ENCODE peak calls at places on chromosomes 11 and 22, in seven cellular contexts. N, I, Q, X, K, E and Y are unnamed samples.
A peak's percentile ranks its signal among the peaks of the same experiment; 100 is the strongest.

GRCh38 chr22:47337161-47337621 is 574.7 kb downstream of the TBC1D22A start:
- DNase-seq in E (no peak), I (peak; percentile 85), X (peak; percentile 89), K (peak; percentile 34), Q (peak; percentile 4), N (no peak), Y (peak; percentile 61)

GRCh38 chr22:46150615-46151423 is 493 bp downstream of the PPARA start:
- DNase-seq in E (peak; percentile 41), N (no peak), K (no peak), X (peak; percentile 50), Q (no peak), I (no peak), Y (no peak)

GRCh38 chr11:105489431-105489830 is 120.4 kb upstream of the GRIA4 start:
- DNase-seq in E (no peak), N (no peak), I (peak; percentile 18), X (no peak), K (peak; percentile 0), Q (peak; percentile 2), Y (no peak)

GRCh38 chr11:11218287-11218986 is 134.6 kb downstream of the CSNK2A3 start:
- DNase-seq in E (peak; percentile 61), X (peak; percentile 68), N (peak; percentile 29), K (no peak), I (no peak), Q (no peak), Y (no peak)

GRCh38 chr22:20282901-20283673 is 15.0 kb upstream of the RTN4R start:
- DNase-seq in K (no peak), Q (no peak), E (no peak), X (no peak), I (no peak), N (no peak), Y (no peak)

GRCh38 chr11:368414-369335 is 624 bp upstream of the B4GALNT4 start:
- DNase-seq in E (no peak), K (peak; percentile 8), Q (no peak), X (no peak), I (no peak), N (no peak), Y (no peak)

GRCh38 chr11:118851970-118852369 is 31.7 kb upstream of the CXCR5 start:
- DNase-seq in Q (no peak), I (no peak), E (no peak), X (peak; percentile 78), N (no peak), K (no peak), Y (no peak)

GRCh38 chr11:67500818-67501584 is 4.2 kb downstream of the PITPNM1 start:
- DNase-seq in E (no peak), I (no peak), Q (peak; percentile 60), K (no peak), X (no peak), N (no peak), Y (no peak)

GRCh38 chr22:44187652-44188230 is 7.0 kb downstream of the PARVG start:
- DNase-seq in E (no peak), I (no peak), X (no peak), N (no peak), K (no peak), Q (no peak), Y (no peak)

GRCh38 chr22:26481694-26482093 is 1.9 kb downstream of the HPS4 start:
- DNase-seq in N (no peak), I (no peak), E (no peak), X (no peak), K (no peak), Q (no peak), Y (no peak)
- H3K4me3 ChIP-seq in N (no peak overlapping the region), I (no peak overlapping the region), E (no peak overlapping the region), X (no peak overlapping the region), K (no peak overlapping the region), Q (no peak overlapping the region), Y (no peak overlapping the region)

GRCh38 chr22:30816413-30816812 is 121.7 kb downstream of the OSBP2 start:
- DNase-seq in I (no peak), Q (no peak), X (no peak), K (no peak), N (no peak), E (no peak), Y (no peak)
- TF ChIP-seq CTCF in I (no peak), Q (peak; percentile 34), X (no peak), K (no peak), N (no peak), E (no peak), Y (no peak)

GRCh38 chr22:17957683-17958082 is 66.7 kb downstream of the MICAL3 start:
- DNase-seq in N (no peak), I (no peak), E (no peak), K (no peak), Q (no peak), X (no peak), Y (no peak)
- H3K4me3 ChIP-seq in N (no peak overlapping the region), I (no peak overlapping the region), E (no peak overlapping the region), K (no peak overlapping the region), Q (no peak overlapping the region), X (no peak overlapping the region), Y (no peak overlapping the region)

DNA sequence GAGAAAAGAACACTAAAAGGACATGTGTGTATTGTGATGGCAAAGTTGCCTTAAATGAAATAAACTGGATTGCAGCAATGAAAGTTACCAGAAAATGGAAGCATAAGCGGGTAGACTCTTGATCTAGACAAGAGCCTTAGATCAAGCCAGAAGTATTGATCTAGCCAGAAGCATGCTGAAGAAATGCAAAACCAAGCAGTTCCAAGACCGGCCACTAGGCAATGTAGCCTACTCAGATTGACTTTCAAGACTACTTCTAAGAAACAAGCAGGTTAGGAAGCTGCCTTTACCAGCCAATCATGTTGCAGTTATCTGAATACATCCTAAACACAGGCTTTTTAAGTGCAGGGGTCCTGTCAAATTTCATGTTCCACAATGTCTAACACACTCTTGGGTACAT is 54.6 kb downstream of the KCNA4 start:
- DNase-seq in I (no peak), E (no peak), X (peak; percentile 26), Q (peak; percentile 10), N (no peak), K (no peak), Y (no peak)
- TF ChIP-seq CTCF in I (no peak), E (no peak), X (peak; percentile 49), Q (peak; percentile 43), N (no peak), K (peak; percentile 34), Y (no peak)

GRCh38 chr11:64148200-64148916 is 17.6 kb downstream of the MACROD1 start:
- DNase-seq in Q (peak; percentile 66), E (peak; percentile 82), N (peak; percentile 91), K (peak; percentile 74), I (peak; percentile 71), X (peak; percentile 56), Y (peak; percentile 58)
- H3K4me3 ChIP-seq in Q (no peak overlapping the region), E (peak overlapping the region; percentile 31), N (peak overlapping the region; percentile 37), K (no peak overlapping the region), I (peak overlapping the region; percentile 10), X (no peak overlapping the region), Y (no peak overlapping the region)

DNA sequence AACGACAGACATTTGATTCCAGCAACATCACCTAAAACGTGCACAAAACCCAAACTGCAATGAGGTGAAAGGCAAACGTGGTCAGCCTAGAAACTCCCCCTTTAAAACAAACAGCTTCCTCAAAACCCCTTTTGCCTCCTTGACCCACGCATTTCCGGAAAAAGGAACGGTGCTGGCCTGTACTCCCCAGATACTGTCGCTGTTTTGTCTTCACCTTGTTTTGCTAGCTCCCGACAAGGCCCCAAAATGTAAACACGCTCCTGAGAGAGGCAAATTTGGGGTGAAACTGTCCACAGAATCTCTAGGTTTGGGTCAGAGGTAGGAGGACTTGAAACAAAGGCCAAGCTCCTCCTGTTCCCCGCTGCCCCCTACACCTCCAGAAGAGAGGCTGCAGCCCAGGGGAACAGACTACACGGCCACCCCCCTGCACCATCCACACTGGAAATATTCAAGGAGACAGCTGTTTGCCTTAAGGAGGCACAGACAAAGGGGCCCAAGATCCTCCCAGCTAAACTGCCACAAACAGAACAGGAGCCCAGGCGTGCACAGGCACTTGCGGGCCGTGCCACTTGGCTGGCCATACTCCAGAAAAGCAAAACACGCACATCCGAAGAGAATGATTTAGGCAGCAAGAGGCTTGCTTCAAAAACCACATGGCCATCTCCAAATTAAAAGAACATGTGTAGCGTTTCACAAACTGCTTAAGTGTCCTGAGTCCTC is 160.6 kb upstream of the GRK3 start:
- DNase-seq in K (peak; percentile 47), N (no peak), X (no peak), I (peak; percentile 25), Q (peak; percentile 26), E (no peak), Y (no peak)
- TF ChIP-seq CTCF in K (peak; percentile 22), N (no peak), X (no peak), I (peak; percentile 23), Q (no peak), E (no peak), Y (no peak)

DNA sequence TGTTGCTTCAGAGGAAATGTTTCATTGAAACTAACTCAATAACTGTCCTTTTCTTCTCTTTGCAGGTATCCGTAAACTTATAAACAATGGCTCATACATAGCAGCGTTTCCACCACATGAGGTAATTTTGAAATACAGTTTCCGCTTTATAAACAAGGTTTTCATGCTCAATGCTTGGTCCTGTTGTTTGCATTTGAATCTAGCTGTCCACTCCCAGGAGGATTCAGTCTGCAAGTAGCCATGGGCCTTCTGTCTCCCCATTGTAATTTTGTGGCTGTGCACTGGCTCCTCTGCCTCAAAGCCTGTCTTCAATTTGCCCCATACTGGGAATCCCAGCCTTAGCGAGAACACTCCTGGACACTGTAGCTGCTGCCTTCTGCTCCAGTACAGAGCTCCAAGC is 34.7 kb downstream of the MUC15 start:
- DNase-seq in E (no peak), K (no peak), I (no peak), X (no peak), N (no peak), Q (no peak), Y (no peak)
- H3K4me3 ChIP-seq in E (no peak overlapping the region), K (no peak overlapping the region), I (no peak overlapping the region), X (no peak overlapping the region), N (no peak overlapping the region), Q (no peak overlapping the region), Y (no peak overlapping the region)

GRCh38 chr11:92826136-92826535 is 143.3 kb upstream of the MTNR1B start:
- DNase-seq in Q (peak; percentile 83), E (no peak), K (no peak), N (no peak), I (peak; percentile 71), X (no peak), Y (no peak)

GRCh38 chr11:92822410-92822809 is 147.0 kb upstream of the MTNR1B start:
- DNase-seq in Q (no peak), N (no peak), X (no peak), I (no peak), K (no peak), E (no peak), Y (no peak)

GRCh38 chr11:92826597-92826996 is 142.9 kb upstream of the MTNR1B start:
- DNase-seq in Q (no peak), K (no peak), N (no peak), X (no peak), E (no peak), I (no peak), Y (no peak)

DNA sequence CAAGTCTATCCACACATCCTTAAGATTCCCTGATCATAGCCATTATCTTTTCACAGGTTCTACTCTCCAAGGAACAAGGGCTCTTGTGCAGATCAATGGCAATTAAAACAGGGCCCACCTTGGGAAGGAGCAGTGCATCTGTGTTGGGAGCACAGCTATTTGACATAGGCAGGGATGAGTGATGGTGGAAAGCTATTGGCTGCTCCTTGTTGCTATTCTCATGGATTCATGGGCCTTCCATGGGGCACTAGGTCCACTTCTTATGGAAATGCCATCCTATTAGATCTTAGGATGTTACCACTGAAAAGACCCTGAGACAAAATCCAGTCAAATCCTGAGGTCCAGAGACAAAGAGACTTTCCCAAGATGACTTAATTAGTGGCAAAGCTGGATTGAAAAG is 148.6 kb upstream of the MTNR1B start:
- DNase-seq in I (no peak), N (no peak), E (no peak), X (no peak), K (no peak), Q (no peak), Y (no peak)
- TF ChIP-seq CTCF in I (no peak), N (no peak), E (no peak), X (no peak), K (no peak), Q (no peak), Y (no peak)